ENCODE peak calls at places on chromosomes 2 and 18, in seven cellular contexts. J is non-pigmented ciliary epithelial cell, U is NCI-H345, M is GM04504, Q is nucleus accumbens, T is naive B cell, R is Caco-2. N is an unnamed sample.
A peak's percentile ranks its signal among the peaks of the same experiment; 100 is the strongest.

GRCh38 chr2:109217362-109218086 is 88.5 kb downstream of the SH3RF3 start:
- DNase-seq in J (peak; percentile 83), U (no peak), M (peak; percentile 91), Q (no peak), T (no peak), R (no peak), N (no peak)

GRCh38 chr2:78602862-78603261 is 422.6 kb upstream of the REG3G start:
- DNase-seq in J (no peak), U (no peak), M (no peak), Q (no peak), T (no peak), R (no peak), N (no peak)

GRCh38 chr2:127176371-127177311 is 43.5 kb downstream of the CYP27C1 start:
- DNase-seq in J (no peak), U (no peak), M (peak; percentile 90), Q (peak; percentile 51), T (no peak), R (no peak), N (no peak)

GRCh38 chr2:119264781-119265692 is 41.4 kb downstream of the STEAP3 start:
- DNase-seq in J (no peak), U (peak; percentile 69), M (no peak), Q (no peak), T (no peak), R (peak; percentile 64), N (peak; percentile 69)

GRCh38 chr2:235979753-235980459 is 188.3 kb downstream of the GBX2 start:
- DNase-seq in J (no peak), U (peak; percentile 91), M (no peak), Q (no peak), T (no peak), R (no peak), N (no peak)

GRCh38 chr18:35029103-35029502 is 12.1 kb upstream of the MAPRE2 start:
- DNase-seq in J (peak; percentile 49), U (no peak), M (peak; percentile 46), Q (no peak), T (no peak), R (no peak), N (no peak)

GRCh38 chr2:217331577-217332139 is 471.8 kb upstream of the TNP1 start:
- DNase-seq in J (peak; percentile 76), U (no peak), M (no peak), Q (no peak), T (no peak), R (peak; percentile 88), N (no peak)

GRCh38 chr18:59871711-59872362 is 28.0 kb upstream of the PMAIP1 start:
- DNase-seq in J (no peak), U (no peak), M (no peak), Q (no peak), T (no peak), R (no peak), N (no peak)

GRCh38 chr18:30622104-30622503 is 420.4 kb downstream of the DSC3 start:
- DNase-seq in J (no peak), U (no peak), M (no peak), Q (no peak), T (no peak), R (no peak), N (no peak)

GRCh38 chr2:47520302-47520630 is 117.3 kb downstream of the MSH2 start:
- DNase-seq in J (no peak), U (no peak), M (no peak), Q (no peak), T (no peak), R (no peak), N (peak; percentile 94)

GRCh38 chr18:1306641-1307040 is 402.0 kb downstream of the ADCYAP1 start:
- DNase-seq in J (no peak), U (no peak), M (no peak), Q (no peak), T (no peak), R (no peak), N (no peak)

GRCh38 chr18:2878656-2879330 is 32.0 kb downstream of the EMILIN2 start:
- DNase-seq in J (no peak), U (no peak), M (no peak), Q (no peak), T (no peak), R (no peak), N (no peak)

GRCh38 chr2:1234731-1235308 is 178.4 kb upstream of the TPO start:
- DNase-seq in J (peak; percentile 61), U (no peak), M (no peak), Q (no peak), T (no peak), R (no peak), N (no peak)

GRCh38 chr2:53600835-53601234 is 166.8 kb upstream of the CHAC2 start:
- DNase-seq in J (peak; percentile 37), U (peak; percentile 34), M (no peak), Q (no peak), T (no peak), R (no peak), N (no peak)

GRCh38 chr2:236823976-236824375 is 254.4 kb downstream of the ACKR3 start:
- DNase-seq in J (no peak), U (peak; percentile 10), M (no peak), Q (no peak), T (no peak), R (no peak), N (peak; percentile 19)

GRCh38 chr2:225006730-225007129 is 35.5 kb downstream of the DOCK10 start:
- DNase-seq in J (no peak), U (no peak), M (no peak), Q (no peak), T (no peak), R (no peak), N (no peak)

GRCh38 chr18:54031243-54031642 is 193.2 kb downstream of the MBD2 start:
- DNase-seq in J (no peak), U (no peak), M (no peak), Q (no peak), T (no peak), R (no peak), N (no peak)

GRCh38 chr2:121356058-121356640 is 71.1 kb upstream of the TFCP2L1 start:
- DNase-seq in J (no peak), U (peak; percentile 68), M (peak; percentile 26), Q (no peak), T (no peak), R (peak; percentile 59), N (peak; percentile 65)

GRCh38 chr2:43459455-43459854 is 136.4 kb downstream of the THADA start:
- DNase-seq in J (no peak), U (no peak), M (no peak), Q (no peak), T (no peak), R (no peak), N (no peak)

GRCh38 chr2:75560768-75561565 is at the start of gene EVA1A:
- DNase-seq in J (no peak), U (peak; percentile 45), M (peak; percentile 61), Q (no peak), T (no peak), R (peak; percentile 50), N (peak; percentile 34)

GRCh38 chr2:236662231-236663160 is 92.9 kb downstream of the ACKR3 start:
- DNase-seq in J (no peak), U (no peak), M (no peak), Q (no peak), T (no peak), R (no peak), N (no peak)

GRCh38 chr2:30106543-30106942 is 40.3 kb upstream of the YPEL5 start:
- DNase-seq in J (peak; percentile 43), U (no peak), M (peak; percentile 42), Q (no peak), T (no peak), R (no peak), N (no peak)

GRCh38 chr2:236802862-236803261 is 233.2 kb downstream of the ACKR3 start:
- DNase-seq in J (no peak), U (no peak), M (no peak), Q (no peak), T (no peak), R (no peak), N (no peak)

GRCh38 chr2:135664623-135665068 is 77.0 kb upstream of the UBXN4 start:
- DNase-seq in J (no peak), U (no peak), M (peak; percentile 17), Q (no peak), T (no peak), R (no peak), N (no peak)

GRCh38 chr18:76384861-76385680 is 110.0 kb downstream of the ZNF516 start:
- DNase-seq in J (no peak), U (no peak), M (no peak), Q (no peak), T (no peak), R (no peak), N (no peak)

N was measured in WERI-Rb-1.